ENCODE peak calls at places on chromosomes 2 and 18, in ten cellular contexts. Z is endothelial cell of umbilical vein, L is GM23248, X is transverse colon, D is ovary, B is aorta, G is left lung, J is pancreas, I is cardiac muscle cell, U is endodermal cell. W is an unnamed sample.

GRCh38 chr2:181106229-181106628 is 125.8 kb downstream of the UBE2E3 start:
- DNase-seq in U (no peak), J (no peak), X (no peak), Z (no peak), B (no peak), D (no peak), I (peak; percentile 21), L (peak; percentile 48), G (no peak), W (no peak)

GRCh38 chr2:238439912-238440311 is 13.2 kb downstream of the ASB1 start:
- DNase-seq in G (no peak), D (no peak), U (no peak), L (peak; percentile 72), B (no peak), J (no peak), Z (no peak), I (no peak), X (no peak), W (no peak)

GRCh38 chr2:157777425-157777824 is 98.7 kb downstream of the ACVR1 start:
- DNase-seq in U (peak; percentile 75), D (peak; percentile 62), G (no peak), Z (peak; percentile 74), X (peak; percentile 41), I (peak; percentile 45), J (no peak), L (peak; percentile 70), B (peak; percentile 53), W (no peak)

GRCh38 chr18:11502368-11502767 is 107.0 kb upstream of the SLC35G4 start:
- DNase-seq in L (peak; percentile 53), J (no peak), Z (no peak), G (no peak), B (no peak), X (no peak), U (no peak), I (no peak), D (no peak), W (no peak)

GRCh38 chr18:9136315-9137141 is at the start of gene ANKRD12:
- DNase-seq in L (peak; percentile 98), J (peak; percentile 96), Z (peak; percentile 99), U (peak; percentile 97), X (peak; percentile 99), B (peak; percentile 98), D (peak; percentile 96), G (peak; percentile 98), I (peak; percentile 95), W (peak; percentile 99)

GRCh38 chr2:12416600-12416999 is 300.1 kb upstream of the TRIB2 start:
- DNase-seq in D (peak; percentile 77), B (peak; percentile 68), U (no peak), X (peak; percentile 19), I (no peak), G (peak; percentile 37), J (peak; percentile 66), L (peak; percentile 71), Z (peak; percentile 57), W (peak; percentile 77)

GRCh38 chr18:79393626-79394401 is 1.9 kb upstream of the NFATC1 start:
- DNase-seq in Z (peak; percentile 94), B (peak; percentile 95), D (peak; percentile 96), U (peak; percentile 88), X (peak; percentile 83), G (peak; percentile 91), I (peak; percentile 69), J (peak; percentile 90), L (peak; percentile 92), W (peak; percentile 94)

GRCh38 chr2:120937736-120938131 is 202.1 kb downstream of the GLI2 start:
- DNase-seq in X (no peak), B (no peak), J (no peak), D (peak; percentile 54), I (peak; percentile 48), Z (no peak), L (peak; percentile 87), U (no peak), G (no peak), W (no peak)

GRCh38 chr2:84946204-84947009 is 24.6 kb upstream of the KCMF1 start:
- DNase-seq in G (no peak), Z (peak; percentile 61), B (peak; percentile 54), X (peak; percentile 77), I (no peak), J (no peak), D (no peak), U (no peak), L (peak; percentile 96), W (no peak)

GRCh38 chr2:16321256-16321655 is 344.4 kb downstream of the CYRIA start:
- DNase-seq in U (no peak), Z (no peak), D (no peak), B (no peak), I (no peak), J (no peak), L (no peak), X (no peak), G (no peak), W (no peak)

GRCh38 chr2:16319425-16320245 is 346.0 kb downstream of the CYRIA start:
- DNase-seq in L (no peak), J (no peak), D (no peak), U (no peak), G (no peak), X (no peak), B (no peak), Z (no peak), I (no peak), W (no peak)

GRCh38 chr2:16322308-16323130 is 343.1 kb downstream of the CYRIA start:
- DNase-seq in I (no peak), J (no peak), X (no peak), G (no peak), L (no peak), U (no peak), D (no peak), B (no peak), Z (no peak), W (no peak)

GRCh38 chr2:16321872-16322271 is 343.8 kb downstream of the CYRIA start:
- DNase-seq in J (no peak), B (no peak), Z (no peak), I (no peak), U (peak; percentile 66), D (no peak), L (no peak), G (no peak), X (no peak), W (no peak)

GRCh38 chr2:16320716-16321115 is 344.9 kb downstream of the CYRIA start:
- DNase-seq in D (no peak), G (no peak), U (no peak), J (no peak), X (no peak), I (no peak), Z (no peak), B (no peak), L (no peak), W (no peak)
- H3K4me3 ChIP-seq in D (no peak overlapping the region), G (no peak overlapping the region), U (no peak overlapping the region), J (no peak overlapping the region), X (no peak overlapping the region), I (no peak overlapping the region), Z (no peak overlapping the region), B (no peak overlapping the region), L (no peak overlapping the region), W (no peak overlapping the region)

GRCh38 chr2:20457027-20457426 is 10.2 kb downstream of the RHOB start:
- DNase-seq in B (no peak), I (no peak), J (no peak), G (peak; percentile 4), L (peak; percentile 61), U (no peak), D (no peak), Z (peak; percentile 30), X (no peak), W (no peak)
- H3K27me3 ChIP-seq in B (no peaks in the 10 kb centered on the region), I (no peaks in the 10 kb centered on the region), J (no peaks in the 10 kb centered on the region), G (no peaks in the 10 kb centered on the region), L (no peaks in the 10 kb centered on the region), U (peaks cover 10% of the 10 kb centered on the region), D (no peaks in the 10 kb centered on the region), Z (no peaks in the 10 kb centered on the region), X (no peaks in the 10 kb centered on the region), W (no peaks in the 10 kb centered on the region)

GRCh38 chr2:50672286-50672685 is 359.6 kb downstream of the NRXN1 start:
- DNase-seq in J (no peak), B (no peak), G (no peak), X (no peak), Z (no peak), I (no peak), L (no peak), U (no peak), D (no peak), W (no peak)
- H3K4me1 ChIP-seq in J (no peaks in the 10 kb centered on the region), B (no peaks in the 10 kb centered on the region), G (no peaks in the 10 kb centered on the region), X (no peaks in the 10 kb centered on the region), Z (no peaks in the 10 kb centered on the region), I (no peaks in the 10 kb centered on the region), L (no peaks in the 10 kb centered on the region), U (no peaks in the 10 kb centered on the region), D (no peaks in the 10 kb centered on the region), W (no peaks in the 10 kb centered on the region)

DNA sequence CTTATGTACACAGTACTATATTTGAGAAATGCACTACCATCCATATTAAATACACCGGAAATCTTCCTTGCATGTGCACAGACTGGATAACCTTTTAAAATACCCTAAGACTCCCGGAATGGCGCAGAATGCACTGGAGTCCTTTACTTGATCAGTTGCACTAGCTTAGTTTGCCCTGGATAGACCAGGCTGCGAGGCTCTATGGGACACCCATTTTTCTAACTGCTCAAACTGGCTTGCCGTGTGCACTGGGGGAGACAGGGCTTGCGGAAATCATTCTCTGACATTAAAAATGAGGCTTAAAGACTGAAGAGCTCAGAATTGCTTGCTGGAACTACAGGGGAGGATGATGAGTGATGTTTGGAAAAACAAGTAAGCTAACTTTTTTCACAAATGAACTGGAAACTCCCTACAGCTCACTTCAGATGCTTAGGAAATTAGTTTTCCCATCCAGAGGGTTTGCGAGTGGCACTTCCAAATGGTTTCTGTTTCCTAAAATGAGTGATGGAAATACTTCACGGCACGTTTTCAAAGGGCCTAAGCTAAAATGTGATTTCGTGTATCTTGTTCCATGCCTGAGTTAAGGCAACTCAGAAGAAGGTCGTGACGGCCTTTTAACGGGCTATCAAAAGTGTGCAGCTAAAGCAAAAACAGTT is 2.7 kb downstream of the NCK2 start:
- DNase-seq in Z (no peak), B (no peak), I (no peak), X (no peak), D (no peak), J (no peak), L (no peak), G (no peak), U (no peak), W (no peak)
- H3K4me3 ChIP-seq in Z (no peak overlapping the region), B (no peak overlapping the region), I (no peak overlapping the region), X (no peak overlapping the region), D (no peak overlapping the region), J (no peak overlapping the region), L (no peak overlapping the region), G (peak overlapping the region; percentile 57), U (peak overlapping the region; percentile 32), W (peak overlapping the region; percentile 88)

W was measured in upper lobe of right lung.